ENCODE peak calls at places on chromosomes 12 and 14, in seven cellular contexts. J is IMR-90, U is H9, A is lower lobe of right lung, F is GM23338, H is body of pancreas, Z is stomach. N is an unnamed sample.

GRCh38 chr12:1519642-1520041 is 74.7 kb downstream of the FBXL14 start:
- DNase-seq in J (no peak), U (peak), A (no peak), F (no peak), H (no peak), Z (no peak), N (no peak)

GRCh38 chr12:82651489-82651888 is 35.2 kb upstream of the TMTC2 start:
- DNase-seq in J (no peak), U (no peak), A (no peak), F (no peak), H (no peak), Z (no peak), N (no peak)

GRCh38 chr12:92194566-92194965 is 48.9 kb upstream of the BTG1 start:
- DNase-seq in J (no peak), U (no peak), A (no peak), F (peak), H (no peak), Z (no peak), N (no peak)

GRCh38 chr12:131607658-131608447 is 103.0 kb upstream of the SFSWAP start:
- DNase-seq in J (no peak), U (no peak), A (no peak), F (no peak), H (no peak), Z (no peak), N (no peak)

GRCh38 chr14:68703093-68703492 is 89.8 kb downstream of the ZFP36L1 start:
- DNase-seq in J (peak), U (no peak), A (no peak), F (no peak), H (no peak), Z (no peak), N (no peak)

GRCh38 chr14:104138098-104138890 is at the start of gene KIF26A:
- DNase-seq in J (no peak), U (peak), A (peak), F (peak), H (no peak), Z (no peak), N (peak)

GRCh38 chr14:92409069-92409468 is 86.1 kb downstream of the SLC24A4 start:
- DNase-seq in J (no peak), U (no peak), A (no peak), F (no peak), H (no peak), Z (no peak), N (no peak)

GRCh38 chr14:60021619-60022018 is 70.1 kb upstream of the PCNX4 start:
- DNase-seq in J (no peak), U (no peak), A (no peak), F (no peak), H (no peak), Z (no peak), N (no peak)

GRCh38 chr14:25537846-25538455 is 488.0 kb upstream of the STXBP6 start:
- DNase-seq in J (no peak), U (peak), A (no peak), F (peak), H (peak), Z (peak), N (peak)

GRCh38 chr12:48988030-48988649 is 10.0 kb downstream of the WNT1 start:
- DNase-seq in J (peak), U (peak), A (peak), F (peak), H (peak), Z (peak), N (peak)

DNA sequence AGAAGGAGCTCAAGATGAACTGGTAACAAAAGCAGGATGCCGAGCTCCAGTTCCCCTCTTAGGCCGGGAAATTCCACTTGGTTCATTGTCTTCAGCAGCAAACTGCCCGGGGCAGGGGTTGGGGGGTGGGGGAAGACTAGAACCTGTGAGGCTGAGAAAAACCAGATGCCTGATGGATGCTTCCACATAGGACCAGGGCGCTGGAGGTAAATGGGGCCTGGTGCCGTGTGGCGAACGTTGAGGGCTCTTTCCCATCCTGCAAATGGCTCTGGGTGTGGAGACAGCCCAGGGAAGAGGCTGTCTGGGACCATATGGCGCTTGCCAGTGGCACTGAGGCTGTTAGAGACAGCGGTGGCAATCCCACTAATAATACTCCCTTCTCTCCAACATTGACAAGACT is 44.3 kb downstream of the MAP1LC3B2 start:
- DNase-seq in J (no peak), U (no peak), A (no peak), F (peak), H (no peak), Z (no peak), N (peak)
- TF ChIP-seq CTCF in J (no peak), U (no peak), A (no peak), F (no peak), H (no peak), Z (no peak), N (no peak)

GRCh38 chr12:19129486-19130223 is at the start of gene PLEKHA5:
- DNase-seq in J (peak), U (peak), A (peak), F (peak), H (peak), Z (peak), N (peak)
- TF ChIP-seq CTCF in J (peak), U (peak), A (peak), F (peak), H (peak), Z (peak), N (no peak)

DNA sequence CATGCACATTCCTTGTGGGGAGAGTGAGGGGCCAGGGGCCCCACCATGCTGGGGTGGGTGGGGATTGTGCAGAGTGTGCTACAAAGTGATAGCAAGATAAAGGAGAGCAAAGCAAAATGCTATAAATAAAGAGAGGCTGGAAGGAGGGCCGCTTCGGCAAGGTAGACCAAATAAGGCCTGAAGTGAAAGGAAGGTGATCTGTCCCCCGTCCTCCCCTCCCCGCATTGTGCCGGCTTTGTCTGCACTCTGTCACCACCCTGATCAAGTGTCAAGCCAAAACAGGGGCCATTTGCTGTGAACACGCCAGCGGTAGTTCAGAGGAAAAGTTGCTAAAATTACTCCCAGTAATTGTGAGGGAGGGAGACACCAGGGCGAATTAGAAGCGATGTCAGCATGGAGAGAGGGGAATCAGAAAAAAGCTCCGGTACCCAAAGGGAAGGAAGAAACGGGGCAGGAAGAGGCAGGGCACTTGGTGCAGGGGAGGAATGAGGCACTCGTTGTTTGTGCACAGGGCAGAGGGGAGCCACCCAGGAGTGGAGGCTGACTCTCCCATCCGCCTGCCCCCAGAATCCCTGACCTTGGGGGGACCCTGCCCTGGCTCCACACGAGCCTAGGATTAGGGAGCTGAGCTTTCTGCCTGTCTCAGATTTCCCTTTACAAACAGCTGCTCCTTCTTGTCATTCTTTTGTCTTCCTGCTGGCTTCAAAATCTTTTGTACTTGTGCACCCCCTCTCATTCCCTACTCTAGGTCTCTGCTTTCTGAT is 2.9 kb upstream of the MYH7 start:
- DNase-seq in J (no peak), U (peak), A (no peak), F (no peak), H (no peak), Z (no peak), N (no peak)
- TF ChIP-seq CTCF in J (no peak), U (no peak), A (no peak), F (no peak), H (no peak), Z (no peak), N (no peak)

DNA sequence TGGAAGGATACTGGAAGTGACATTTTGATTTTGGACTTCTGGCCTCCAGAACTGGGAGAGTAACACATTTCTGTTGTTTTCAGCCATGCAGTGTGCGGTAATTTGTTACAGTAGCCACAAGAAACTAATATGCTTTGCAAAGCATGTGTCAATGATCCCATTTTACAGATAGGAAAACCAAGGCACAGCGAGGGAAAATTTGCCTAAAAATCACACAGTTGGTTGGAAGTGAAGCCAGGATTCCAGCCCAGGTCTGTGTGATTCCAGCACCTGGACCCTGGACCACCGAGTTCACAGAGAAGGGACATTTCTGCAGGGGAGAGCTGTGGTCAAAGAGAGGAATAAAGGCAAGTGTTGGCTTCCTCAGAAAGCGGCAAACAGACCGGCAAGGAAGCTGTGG is 106.7 kb upstream of the MED13L start:
- DNase-seq in J (no peak), U (no peak), A (no peak), F (no peak), H (no peak), Z (no peak), N (no peak)
- TF ChIP-seq CTCF in J (no peak), U (no peak), A (no peak), F (no peak), H (no peak), Z (no peak), N (no peak)

DNA sequence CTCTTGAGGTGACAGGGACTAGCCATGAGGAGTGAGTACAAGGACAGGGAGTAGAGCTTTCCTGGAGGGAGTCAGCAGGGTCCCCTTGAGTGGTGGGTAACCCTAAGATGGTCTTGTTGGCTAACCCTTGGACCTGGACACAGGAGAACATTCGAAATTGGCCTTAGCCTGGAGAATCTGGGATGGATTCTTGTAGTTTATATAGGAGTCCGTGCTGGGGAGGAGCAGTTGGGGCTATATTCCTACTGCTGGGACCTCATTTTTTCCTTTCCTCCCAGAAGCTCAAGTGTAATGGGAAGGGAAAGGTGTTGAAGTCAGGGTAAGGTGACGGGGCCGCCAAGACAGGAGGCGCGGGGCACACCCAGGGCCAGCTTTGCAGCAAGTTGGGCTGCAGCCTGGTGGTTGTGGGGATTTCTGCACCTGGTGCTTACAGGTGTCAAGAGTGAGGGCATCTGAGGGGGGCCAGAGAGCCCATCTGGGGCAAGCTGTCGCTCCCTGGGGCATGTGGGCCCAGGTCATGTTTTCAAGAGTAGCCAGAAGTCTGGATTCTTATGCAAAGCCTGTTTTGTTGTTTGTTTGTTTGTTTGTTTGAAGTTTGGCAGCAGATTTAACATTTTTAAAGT is 5.1 kb downstream of the BCL7A start:
- DNase-seq in J (no peak), U (peak), A (no peak), F (peak), H (no peak), Z (no peak), N (no peak)
- TF ChIP-seq CTCF in J (no peak), U (peak), A (no peak), F (peak), H (no peak), Z (no peak), N (no peak)

GRCh38 chr14:91315844-91316267 is 71.4 kb upstream of the GPR68 start:
- DNase-seq in J (no peak), U (no peak), A (no peak), F (no peak), H (no peak), Z (peak), N (no peak)
- TF ChIP-seq CTCF in J (no peak), U (no peak), A (no peak), F (no peak), H (no peak), Z (no peak), N (no peak)

GRCh38 chr12:126752021-126752420 is 1514.9 kb upstream of the TMEM132C start:
- DNase-seq in J (no peak), U (no peak), A (no peak), F (no peak), H (no peak), Z (no peak), N (no peak)

GRCh38 chr12:126742326-126742725 is 1524.6 kb upstream of the TMEM132C start:
- DNase-seq in J (no peak), U (no peak), A (no peak), F (no peak), H (no peak), Z (no peak), N (no peak)

DNA sequence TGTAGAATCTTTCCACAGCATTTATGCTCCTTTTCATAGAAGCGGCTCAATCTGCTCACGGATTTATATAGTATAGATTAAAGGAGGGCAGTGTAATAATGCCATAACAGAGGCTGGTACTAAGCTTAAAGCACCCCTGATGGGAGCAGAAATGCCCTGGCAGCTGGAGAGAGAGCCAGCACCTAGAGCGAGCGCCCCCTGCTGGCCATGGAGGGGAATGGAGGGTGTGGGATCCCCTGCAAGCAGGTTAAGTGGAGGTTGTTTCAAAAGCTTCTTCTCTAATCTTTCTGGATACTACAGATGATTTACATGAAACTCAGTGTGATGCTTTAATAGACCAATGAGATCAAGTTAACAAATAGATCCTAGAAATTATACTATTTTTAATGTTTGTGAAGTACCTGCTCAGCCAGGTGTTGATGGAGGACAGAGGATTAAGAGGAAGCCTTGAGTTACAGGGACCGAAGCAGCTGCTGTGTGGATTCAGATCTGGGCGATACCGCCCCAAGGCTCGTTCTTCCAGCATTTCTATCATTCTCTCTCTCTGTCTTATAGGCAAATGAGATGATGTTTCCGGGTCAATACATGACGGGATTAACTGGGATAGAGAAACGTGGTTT is 1519.3 kb upstream of the TMEM132C start:
- DNase-seq in J (no peak), U (peak), A (peak), F (peak), H (peak), Z (peak), N (no peak)
- TF ChIP-seq CTCF in J (no peak), U (peak), A (peak), F (peak), H (peak), Z (peak), N (peak)

GRCh38 chr12:113650476-113650875 is 178.8 kb upstream of the LHX5 start:
- DNase-seq in J (no peak), U (no peak), A (no peak), F (no peak), H (no peak), Z (no peak), N (no peak)

GRCh38 chr12:113643575-113643974 is 171.9 kb upstream of the LHX5 start:
- DNase-seq in J (no peak), U (no peak), A (no peak), F (no peak), H (no peak), Z (no peak), N (no peak)

GRCh38 chr12:113649256-113649830 is 177.7 kb upstream of the LHX5 start:
- DNase-seq in J (no peak), U (no peak), A (no peak), F (no peak), H (no peak), Z (no peak), N (no peak)

GRCh38 chr12:113645183-113645582 is 173.5 kb upstream of the LHX5 start:
- DNase-seq in J (no peak), U (no peak), A (no peak), F (no peak), H (no peak), Z (no peak), N (no peak)

GRCh38 chr12:113647048-113647447 is 175.4 kb upstream of the LHX5 start:
- DNase-seq in J (no peak), U (no peak), A (no peak), F (peak), H (no peak), Z (no peak), N (peak)
- TF ChIP-seq CTCF in J (no peak), U (peak), A (no peak), F (peak), H (no peak), Z (no peak), N (peak)